ENCODE peak calls at places on chromosome 1, in five cellular contexts. L, D, R, X and T are unnamed samples. For H3K4me1, the result is how much of the 10 kb centered on the place peaks cover.

GRCh38 chr1:214331827-214332423 is 51.0 kb downstream of the SMYD2 start:
- DNase-seq in L (no peak), D (no peak), R (no peak), X (peak), T (peak)

GRCh38 chr1:20320734-20321133 is 30.1 kb downstream of the VWA5B1 start:
- DNase-seq in L (no peak), D (no peak), R (no peak), X (no peak), T (no peak)

GRCh38 chr1:70358921-70359564 is 4.5 kb upstream of the ANKRD13C start:
- DNase-seq in L (no peak), D (no peak), R (no peak), X (peak), T (no peak)

GRCh38 chr1:40199126-40199525 is 37.9 kb downstream of the RLF start:
- DNase-seq in L (no peak), D (no peak), R (no peak), X (no peak), T (no peak)

GRCh38 chr1:229480500-229480899 is 27.6 kb downstream of the NUP133 start:
- DNase-seq in L (no peak), D (no peak), R (no peak), X (no peak), T (no peak)

GRCh38 chr1:104408268-104408667 is 658.6 kb downstream of the AMY1C start:
- DNase-seq in L (no peak), D (no peak), R (no peak), X (no peak), T (no peak)

GRCh38 chr1:31308036-31308435 is 11.2 kb downstream of the ZCCHC17 start:
- DNase-seq in L (no peak), D (no peak), R (no peak), X (no peak), T (no peak)

GRCh38 chr1:48462716-48463285 is 9.2 kb downstream of the SPATA6 start:
- DNase-seq in L (no peak), D (no peak), R (no peak), X (no peak), T (no peak)

GRCh38 chr1:239823852-239824251 is 267.8 kb upstream of the FMN2 start:
- DNase-seq in L (no peak), D (no peak), R (no peak), X (no peak), T (no peak)

GRCh38 chr1:104636581-104636980 is 886.9 kb downstream of the AMY1C start:
- DNase-seq in L (no peak), D (no peak), R (no peak), X (peak), T (no peak)

GRCh38 chr1:224852901-224853568 is 76.4 kb upstream of the DNAH14 start:
- DNase-seq in L (no peak), D (no peak), R (no peak), X (peak), T (no peak)

GRCh38 chr1:54791880-54792522 is 9.1 kb downstream of the TTC22 start:
- DNase-seq in L (peak), D (no peak), R (no peak), X (peak), T (no peak)

GRCh38 chr1:94245747-94246438 is 8.5 kb upstream of the ARHGAP29 start:
- DNase-seq in L (no peak), D (no peak), R (no peak), X (peak), T (no peak)

GRCh38 chr1:205239078-205239477 is 11.3 kb downstream of the TMCC2 start:
- DNase-seq in L (no peak), D (no peak), R (no peak), X (no peak), T (no peak)

GRCh38 chr1:67194209-67194863 is 28.1 kb downstream of the IL23R start:
- DNase-seq in L (no peak), D (no peak), R (no peak), X (no peak), T (no peak)

GRCh38 chr1:119898520-119898919 is 2.2 kb upstream of the ADAM30 start:
- DNase-seq in L (no peak), D (no peak), R (no peak), X (no peak), T (no peak)

GRCh38 chr1:90361026-90361425 is 356.1 kb downstream of the BARHL2 start:
- DNase-seq in L (no peak), D (no peak), R (no peak), X (no peak), T (no peak)

GRCh38 chr1:198597690-198598430 is 41.0 kb upstream of the PTPRC start:
- DNase-seq in L (no peak), D (no peak), R (no peak), X (no peak), T (no peak)
- H3K4me1 ChIP-seq in L (under half), D (under half), R (under half), X (under half), T (under half)

GRCh38 chr1:158019177-158019868 is 25.9 kb downstream of the KIRREL1 start:
- DNase-seq in L (peak), D (no peak), R (peak), X (peak), T (peak)
- H3K4me1 ChIP-seq in L (under half), D (under half), R (under half), X (half or more), T (half or more)

DNA sequence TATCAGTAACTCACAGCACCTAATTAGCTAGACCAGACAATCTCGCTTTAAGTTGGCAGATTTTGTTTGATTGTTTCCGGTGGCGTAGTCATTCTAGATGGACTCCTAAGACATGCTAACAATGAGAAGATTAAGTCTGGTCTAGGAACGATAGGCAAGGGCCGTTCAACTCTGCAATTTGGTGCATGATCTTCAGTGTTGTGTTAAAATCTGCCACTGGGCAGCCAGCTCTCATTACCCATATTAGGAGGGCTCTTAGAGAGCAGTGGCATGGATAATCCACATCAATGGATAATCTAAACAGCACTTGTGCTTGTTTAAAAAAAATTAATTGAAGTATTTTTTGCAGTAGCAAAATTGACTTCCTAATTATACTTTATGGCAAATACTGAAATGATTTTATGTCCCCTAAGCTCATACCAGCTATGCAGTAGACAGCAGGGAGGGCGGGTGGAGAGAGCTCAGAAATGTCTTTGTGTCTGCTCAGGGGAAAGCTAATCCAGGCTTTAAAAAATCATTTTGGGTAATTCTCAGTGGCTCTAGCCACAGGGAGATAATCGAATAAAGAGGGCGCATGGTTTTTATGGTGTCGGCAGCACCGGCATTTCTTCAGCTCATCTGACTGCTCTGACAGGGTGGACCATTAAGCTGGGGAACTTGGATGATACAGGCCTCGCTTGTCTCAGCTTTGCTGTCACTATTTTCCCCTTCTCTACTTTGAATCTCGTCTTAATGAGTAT is 48.5 kb upstream of the IKBKE start:
- DNase-seq in L (no peak), D (no peak), R (no peak), X (no peak), T (no peak)
- H3K4me1 ChIP-seq in L (under half), D (under half), R (under half), X (under half), T (under half)

DNA sequence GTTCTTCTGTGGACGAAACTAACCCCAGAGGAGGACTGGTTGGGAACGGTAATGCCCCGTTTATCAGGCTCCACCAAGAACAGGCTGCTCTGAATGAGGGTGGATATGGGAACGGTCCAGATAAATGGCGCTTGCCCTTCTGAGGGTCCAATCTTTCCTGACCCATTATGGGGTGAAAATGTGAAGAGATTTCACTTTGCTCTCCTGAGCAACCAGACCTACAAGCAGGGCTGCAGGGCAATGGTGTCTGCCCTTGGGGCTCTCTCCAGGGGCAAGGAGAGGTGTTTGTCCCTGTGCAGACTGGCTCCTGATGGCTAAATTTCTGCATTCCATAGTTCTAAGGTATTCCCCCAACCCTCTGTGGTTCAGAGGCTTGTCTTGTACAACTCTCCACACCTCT is 25.1 kb downstream of the SLC2A1 start:
- DNase-seq in L (no peak), D (no peak), R (no peak), X (no peak), T (no peak)
- H3K4me1 ChIP-seq in L (under half), D (under half), R (under half), X (half or more), T (under half)

GRCh38 chr1:206951318-206952105 is 5.2 kb upstream of the PIGR start:
- DNase-seq in L (no peak), D (no peak), R (no peak), X (no peak), T (no peak)

GRCh38 chr1:206952182-206952581 is 5.9 kb upstream of the PIGR start:
- DNase-seq in L (no peak), D (no peak), R (no peak), X (no peak), T (no peak)

GRCh38 chr1:206954616-206955342 is 8.5 kb upstream of the PIGR start:
- DNase-seq in L (no peak), D (no peak), R (no peak), X (no peak), T (no peak)

GRCh38 chr1:206953626-206954025 is 7.4 kb upstream of the PIGR start:
- DNase-seq in L (no peak), D (no peak), R (no peak), X (no peak), T (no peak)

GRCh38 chr1:206953126-206953525 is 6.9 kb upstream of the PIGR start:
- DNase-seq in L (no peak), D (no peak), R (no peak), X (no peak), T (no peak)
- H3K4me1 ChIP-seq in L (under half), D (under half), R (under half), X (under half), T (under half)

DNA sequence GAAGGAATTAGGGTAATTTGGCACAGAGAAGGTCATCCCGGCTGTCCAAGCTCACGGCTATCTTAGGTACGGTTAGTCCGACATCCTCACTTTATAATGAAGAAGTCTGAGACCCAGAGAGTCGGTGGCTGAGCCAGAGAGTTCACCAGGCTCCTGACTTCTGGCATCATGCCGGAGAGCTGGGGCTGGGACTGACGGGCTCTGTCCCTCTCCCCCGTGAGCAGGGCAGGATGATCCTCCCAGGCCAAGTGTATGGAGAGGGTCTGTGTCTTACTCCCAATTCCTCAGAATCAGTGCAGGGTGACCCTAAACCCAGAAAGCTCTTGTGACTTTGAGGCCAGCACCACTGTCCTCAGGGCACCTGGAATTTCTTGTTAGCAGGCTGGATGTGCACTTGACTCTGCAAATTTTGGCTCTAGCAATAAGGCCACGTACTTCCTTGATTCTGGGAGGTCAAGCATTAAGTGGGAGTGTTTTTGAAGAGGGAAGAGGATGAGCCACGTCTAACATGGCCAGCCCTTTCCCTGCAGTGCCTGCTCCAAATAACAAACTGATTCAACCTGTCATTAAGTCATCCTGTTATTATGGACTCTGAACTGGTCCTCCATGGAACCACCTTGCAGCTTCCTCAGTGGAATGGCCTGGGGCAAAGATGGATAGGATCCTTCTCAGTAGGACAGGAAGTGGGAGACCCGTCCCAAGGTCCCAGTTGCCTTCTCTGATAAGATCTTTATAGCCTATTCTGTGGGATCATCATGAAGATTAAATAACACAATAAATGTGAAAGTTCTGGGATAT is 20.7 kb upstream of the BTG2 start:
- DNase-seq in L (no peak), D (peak), R (peak), X (no peak), T (no peak)
- H3K4me1 ChIP-seq in L (under half), D (under half), R (under half), X (under half), T (under half)

DNA sequence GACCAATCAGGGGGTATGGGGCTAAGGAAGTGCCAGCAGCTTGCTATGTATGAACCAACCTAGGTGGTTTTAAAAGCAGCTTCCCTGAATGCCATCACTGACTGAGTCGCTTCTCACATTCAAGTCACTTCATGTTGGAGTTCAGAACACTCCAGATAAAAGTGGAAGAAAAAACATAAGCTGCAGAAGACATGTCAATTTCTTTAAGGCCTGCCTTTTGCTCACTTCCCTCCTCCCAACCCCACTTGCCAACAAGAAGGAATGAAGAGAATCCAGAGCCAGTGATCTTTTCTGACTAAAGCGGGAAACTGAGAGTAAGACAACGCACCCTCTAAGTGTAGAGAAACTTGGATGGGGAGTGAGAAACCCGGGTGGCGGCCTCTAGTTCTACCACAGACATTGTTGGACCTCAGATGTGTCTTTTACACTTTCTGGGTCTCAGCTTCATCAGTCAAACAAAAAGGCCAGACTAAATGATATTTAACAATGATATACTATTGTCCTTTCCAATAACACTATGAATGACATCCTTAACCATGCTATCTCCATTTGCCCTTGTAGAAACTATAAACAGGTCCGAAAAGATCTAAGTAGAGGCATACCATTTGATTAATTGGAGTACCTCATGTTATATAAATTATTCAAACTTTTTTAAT is 54.1 kb downstream of the LUZP1 start:
- DNase-seq in L (no peak), D (no peak), R (no peak), X (no peak), T (no peak)
- H3K4me1 ChIP-seq in L (under half), D (under half), R (under half), X (under half), T (under half)